ENCODE peak calls at places on chromosomes 3 and 15, in four cellular contexts. O is IMR-90, J is testis, Y is neural progenitor cell. T is an unnamed sample.

GRCh38 chr3:28317438-28318022 is 31.0 kb upstream of the ZCWPW2 start:
- DNase-seq in O (peak), J (peak), Y (peak), T (no peak)

GRCh38 chr3:129001101-129001816 is at the start of gene EFCC1:
- DNase-seq in O (no peak), J (peak), Y (peak), T (no peak)

GRCh38 chr3:156535162-156535627 is 19.7 kb downstream of the SSR3 start:
- DNase-seq in O (peak), J (peak), Y (no peak), T (peak)

GRCh38 chr15:58469432-58470353 is 37.9 kb downstream of the LIPC start:
- DNase-seq in O (peak), J (no peak), Y (peak), T (no peak)

GRCh38 chr3:156290917-156291268 is 170.5 kb downstream of the KCNAB1 start:
- DNase-seq in O (no peak), J (no peak), Y (no peak), T (no peak)

GRCh38 chr3:156150434-156151066 is 30.2 kb downstream of the KCNAB1 start:
- DNase-seq in O (peak), J (peak), Y (peak), T (peak)

GRCh38 chr3:167615030-167615429 is 38.7 kb downstream of the WDR49 start:
- DNase-seq in O (no peak), J (no peak), Y (no peak), T (no peak)

GRCh38 chr15:56835598-56836275 is 82.7 kb upstream of the TCF12 start:
- DNase-seq in O (peak), J (peak), Y (no peak), T (peak)

GRCh38 chr3:11900844-11901243 is 54.2 kb upstream of the TAMM41 start:
- DNase-seq in O (no peak), J (no peak), Y (no peak), T (no peak)

GRCh38 chr15:71458089-71458660 is 342.9 kb downstream of the THSD4 start:
- DNase-seq in O (no peak), J (no peak), Y (no peak), T (no peak)
- H3K27ac ChIP-seq in O (no peak), J (no peak), Y (no peak), T (peak)

DNA sequence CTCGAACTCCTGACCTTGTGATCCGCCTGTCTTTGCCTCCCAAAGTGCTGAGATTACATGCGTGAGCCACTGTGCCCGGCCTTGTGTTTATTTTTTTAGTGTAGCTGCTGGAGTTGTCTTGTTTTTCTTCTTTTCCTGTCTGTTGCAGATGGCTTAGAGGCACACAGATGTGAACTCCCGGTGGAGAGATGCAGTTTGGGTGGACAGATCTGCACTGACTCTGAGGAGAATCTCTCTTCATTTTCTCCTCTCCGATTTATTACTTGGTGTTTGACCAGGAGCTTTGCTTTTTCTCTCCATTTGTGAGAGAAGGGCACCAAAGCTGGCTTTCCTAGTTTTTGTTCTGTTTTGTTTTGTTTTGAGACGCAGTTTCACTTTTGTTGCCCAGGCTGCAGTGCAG is 62.7 kb downstream of the USP13 start:
- DNase-seq in O (peak), J (no peak), Y (no peak), T (no peak)
- H3K27ac ChIP-seq in O (peak), J (no peak), Y (no peak), T (no peak)

GRCh38 chr3:141274411-141275031 is 42.9 kb downstream of the PXYLP1 start:
- DNase-seq in O (no peak), J (no peak), Y (no peak), T (no peak)
- H3K27ac ChIP-seq in O (no peak), J (no peak), Y (no peak), T (no peak)

GRCh38 chr3:177590826-177591225 is 393.5 kb upstream of the TBL1XR1 start:
- DNase-seq in O (no peak), J (no peak), Y (no peak), T (no peak)
- H3K27ac ChIP-seq in O (no peak), J (no peak), Y (no peak), T (peak)

DNA sequence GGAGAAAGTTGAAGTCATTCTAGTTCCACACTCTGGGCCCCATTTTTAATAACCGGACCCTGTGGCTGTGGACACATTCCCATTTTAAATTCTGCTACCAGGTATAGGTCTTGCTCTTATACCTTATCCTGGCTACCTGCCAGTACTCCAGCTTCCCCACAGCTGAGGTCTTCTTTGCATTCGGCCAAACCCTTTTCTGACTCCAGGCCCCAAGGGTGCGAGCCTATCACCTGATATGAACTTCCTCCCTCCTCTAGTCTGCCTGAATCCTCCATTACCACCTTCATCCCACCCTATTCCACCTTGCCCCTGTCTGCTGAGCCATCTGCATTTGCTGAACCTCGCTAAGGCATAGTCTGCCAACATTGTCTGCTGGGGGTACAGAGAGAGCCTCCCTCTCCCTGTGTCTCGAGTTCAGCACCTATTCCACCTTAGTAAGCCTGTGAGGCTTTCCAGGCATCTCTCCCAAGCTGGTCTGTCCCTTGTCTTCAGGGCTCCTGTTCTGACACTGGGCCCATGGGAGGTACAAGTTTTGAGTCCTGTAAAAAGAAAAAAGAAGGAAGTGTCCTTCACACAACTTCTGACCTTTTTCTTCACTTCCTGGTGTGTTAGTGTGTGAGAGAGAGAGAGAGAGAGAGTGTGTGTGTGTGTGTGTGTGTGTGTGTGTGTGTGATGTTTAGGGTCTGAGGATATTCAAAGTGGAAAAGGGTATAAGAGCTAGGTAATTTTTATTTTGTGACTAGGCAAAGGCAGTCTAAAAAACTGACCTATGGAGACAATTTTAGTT is 27.0 kb downstream of the PDE8A start:
- DNase-seq in O (no peak), J (no peak), Y (no peak), T (no peak)
- H3K27ac ChIP-seq in O (no peak), J (no peak), Y (no peak), T (peak)

DNA sequence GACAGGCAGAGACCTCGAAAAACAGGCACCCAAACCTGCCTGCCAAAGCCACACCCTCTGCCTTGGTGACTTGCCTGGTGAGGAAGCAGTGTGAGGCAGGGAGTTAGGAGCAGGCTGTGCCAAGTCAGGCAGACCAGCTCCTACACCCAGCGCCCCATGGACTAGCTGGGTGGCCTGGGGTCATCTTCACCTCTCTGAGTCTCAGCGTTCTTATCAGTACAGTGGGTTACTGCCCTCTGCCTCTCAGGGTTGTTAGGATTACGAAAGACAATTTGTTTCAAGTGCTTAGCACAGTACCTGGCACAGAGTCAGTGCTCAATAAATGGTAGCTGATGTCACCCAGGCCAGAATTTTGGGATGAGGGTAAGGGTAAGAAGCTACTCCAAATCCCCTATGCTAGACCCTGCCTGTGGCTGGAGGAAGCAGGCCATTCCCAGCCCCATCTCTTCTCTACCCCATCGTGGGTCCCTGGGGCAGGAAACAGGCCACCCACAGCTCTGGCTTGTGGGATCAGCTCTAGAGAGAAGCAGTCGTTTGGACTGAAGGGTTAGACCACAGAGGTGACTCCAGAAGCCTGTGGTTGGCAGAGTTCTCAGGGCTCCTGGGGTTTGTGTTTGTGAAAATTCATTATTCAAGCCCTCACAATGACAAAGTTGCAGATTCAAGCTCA is 10.1 kb downstream of the SLC51B start:
- DNase-seq in O (peak), J (peak), Y (no peak), T (peak)
- H3K27ac ChIP-seq in O (no peak), J (peak), Y (no peak), T (no peak)

DNA sequence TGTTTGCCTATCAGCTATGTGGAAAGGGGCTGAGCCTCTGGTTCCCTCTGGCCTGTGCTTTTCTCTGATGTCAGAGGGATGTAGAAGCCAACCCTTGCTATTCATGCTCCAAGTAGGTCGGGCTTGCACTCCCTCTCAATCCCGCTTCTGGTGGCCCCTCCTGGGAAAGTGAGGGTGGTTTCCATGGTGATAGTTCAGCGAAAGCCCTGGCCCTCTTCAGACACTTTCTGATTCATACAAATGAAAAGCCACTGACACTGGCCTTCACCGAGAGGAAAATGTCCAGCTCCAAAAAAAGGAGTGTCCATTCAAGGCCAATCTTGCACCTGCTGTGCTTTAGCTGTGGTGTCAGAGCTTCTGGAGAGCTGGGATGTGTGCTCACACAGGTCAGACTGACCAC is 96.4 kb downstream of the CEMIP start:
- DNase-seq in O (no peak), J (no peak), Y (no peak), T (no peak)
- H3K27ac ChIP-seq in O (no peak), J (no peak), Y (no peak), T (no peak)

T was measured in adrenal gland.